ENCODE peak calls at places on chromosomes 2 and 18, in four cellular contexts. One of them, this sample, is unnamed.

GRCh38 chr18:12291690-12292089 is 16.4 kb upstream of the TUBB6 start:
- DNase-seq in ovary: no peak
- DNase-seq in A549: no peak
- DNase-seq in tibial nerve: no peak
- DNase-seq in this sample: no peak

GRCh38 chr2:36058953-36059352 is 296.6 kb upstream of the CRIM1 start:
- DNase-seq in ovary: no peak
- DNase-seq in A549: no peak
- DNase-seq in tibial nerve: no peak
- DNase-seq in this sample: no peak

GRCh38 chr2:199488772-199489400 is 31.1 kb upstream of the SATB2 start:
- DNase-seq in ovary: no peak
- DNase-seq in A549: peak
- DNase-seq in tibial nerve: no peak
- DNase-seq in this sample: peak

GRCh38 chr18:59957957-59958356 is 58.2 kb downstream of the PMAIP1 start:
- DNase-seq in ovary: no peak
- DNase-seq in A549: no peak
- DNase-seq in tibial nerve: no peak
- DNase-seq in this sample: no peak

GRCh38 chr2:224146356-224147160 is 107.5 kb upstream of the SERPINE2 start:
- DNase-seq in ovary: no peak
- DNase-seq in A549: no peak
- DNase-seq in tibial nerve: no peak
- DNase-seq in this sample: no peak

GRCh38 chr2:100733344-100734187 is 86.4 kb upstream of the NPAS2 start:
- DNase-seq in ovary: no peak
- DNase-seq in A549: no peak
- DNase-seq in tibial nerve: no peak
- DNase-seq in this sample: no peak

GRCh38 chr2:121869873-121870272 is 114.4 kb downstream of the TSN start:
- DNase-seq in ovary: no peak
- DNase-seq in A549: no peak
- DNase-seq in tibial nerve: no peak
- DNase-seq in this sample: no peak

GRCh38 chr2:190121971-190122370 is 59.4 kb upstream of the MSTN start:
- DNase-seq in ovary: no peak
- DNase-seq in A549: peak
- DNase-seq in tibial nerve: no peak
- DNase-seq in this sample: peak

GRCh38 chr2:157903626-157904025 is 27.5 kb upstream of the ACVR1 start:
- DNase-seq in ovary: no peak
- DNase-seq in A549: no peak
- DNase-seq in tibial nerve: no peak
- DNase-seq in this sample: no peak

GRCh38 chr18:13225261-13225660 is 6.7 kb downstream of the LDLRAD4 start:
- DNase-seq in ovary: no peak
- DNase-seq in A549: no peak
- DNase-seq in tibial nerve: no peak
- DNase-seq in this sample: no peak

GRCh38 chr2:5391361-5391760 is 300.8 kb upstream of the SOX11 start:
- DNase-seq in ovary: peak
- DNase-seq in A549: no peak
- DNase-seq in tibial nerve: no peak
- DNase-seq in this sample: no peak

GRCh38 chr2:159399716-159400525 is 113.4 kb upstream of the WDSUB1 start:
- DNase-seq in ovary: no peak
- DNase-seq in A549: no peak
- DNase-seq in tibial nerve: no peak
- DNase-seq in this sample: no peak

GRCh38 chr2:100643906-100644501 is 81.2 kb downstream of the PDCL3 start:
- DNase-seq in ovary: no peak
- DNase-seq in A549: no peak
- DNase-seq in tibial nerve: no peak
- DNase-seq in this sample: no peak

GRCh38 chr2:28694364-28694763 is 57.3 kb upstream of the PPP1CB start:
- DNase-seq in ovary: no peak
- DNase-seq in A549: no peak
- DNase-seq in tibial nerve: no peak
- DNase-seq in this sample: no peak

GRCh38 chr2:10407841-10408648 is 40.1 kb downstream of the ODC1 start:
- DNase-seq in ovary: peak
- DNase-seq in A549: peak
- DNase-seq in tibial nerve: peak
- DNase-seq in this sample: peak

GRCh38 chr2:17076535-17076934 is 410.9 kb upstream of the CYRIA start:
- DNase-seq in ovary: no peak
- DNase-seq in A549: no peak
- DNase-seq in tibial nerve: no peak
- DNase-seq in this sample: no peak

GRCh38 chr2:237689569-237690131 is 62.3 kb downstream of the LRRFIP1 start:
- DNase-seq in ovary: no peak
- DNase-seq in A549: no peak
- DNase-seq in tibial nerve: no peak
- DNase-seq in this sample: no peak

GRCh38 chr2:134465706-134466105 is 211.8 kb downstream of the MGAT5 start:
- DNase-seq in ovary: no peak
- DNase-seq in A549: no peak
- DNase-seq in tibial nerve: no peak
- DNase-seq in this sample: no peak

GRCh38 chr2:73232471-73233153 is 427 bp downstream of the PRADC1 start:
- DNase-seq in ovary: no peak
- DNase-seq in A549: peak
- DNase-seq in tibial nerve: peak
- DNase-seq in this sample: no peak

DNA sequence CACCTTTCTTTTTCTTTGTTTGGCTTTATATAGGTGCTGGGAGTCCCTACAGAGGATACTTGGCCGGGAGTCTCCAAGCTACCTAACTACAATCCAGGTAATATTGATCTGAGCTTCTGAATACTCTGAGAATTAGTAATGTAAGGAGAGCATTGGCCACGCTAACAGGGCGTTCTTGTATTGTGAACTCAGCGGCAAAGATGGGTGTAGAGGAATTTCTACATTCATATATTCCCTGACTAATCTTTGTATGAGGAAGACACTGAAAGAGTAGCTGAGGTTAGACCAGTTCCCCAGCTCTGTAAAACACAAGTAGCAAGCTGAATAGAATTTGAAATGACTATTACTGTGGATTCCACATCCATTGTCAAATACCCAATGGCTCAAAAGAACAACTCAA is 48.5 kb downstream of the CDK15 start:
- DNase-seq in ovary: no peak
- DNase-seq in A549: no peak
- DNase-seq in tibial nerve: no peak
- DNase-seq in this sample: no peak
- TF ChIP-seq POLR2A in ovary: no peak
- TF ChIP-seq POLR2A in A549: no peak
- TF ChIP-seq POLR2A in tibial nerve: no peak
- TF ChIP-seq POLR2A in this sample: no peak

GRCh38 chr2:188966079-188966571 is 8.0 kb upstream of the COL3A1 start:
- DNase-seq in ovary: no peak
- DNase-seq in A549: no peak
- DNase-seq in tibial nerve: no peak
- DNase-seq in this sample: no peak
- TF ChIP-seq POLR2A in ovary: no peak
- TF ChIP-seq POLR2A in A549: no peak
- TF ChIP-seq POLR2A in tibial nerve: no peak
- TF ChIP-seq POLR2A in this sample: no peak

GRCh38 chr2:131542438-131543384 is 15.0 kb downstream of the CCDC74A start:
- DNase-seq in ovary: no peak
- DNase-seq in A549: no peak
- DNase-seq in tibial nerve: no peak
- DNase-seq in this sample: no peak

DNA sequence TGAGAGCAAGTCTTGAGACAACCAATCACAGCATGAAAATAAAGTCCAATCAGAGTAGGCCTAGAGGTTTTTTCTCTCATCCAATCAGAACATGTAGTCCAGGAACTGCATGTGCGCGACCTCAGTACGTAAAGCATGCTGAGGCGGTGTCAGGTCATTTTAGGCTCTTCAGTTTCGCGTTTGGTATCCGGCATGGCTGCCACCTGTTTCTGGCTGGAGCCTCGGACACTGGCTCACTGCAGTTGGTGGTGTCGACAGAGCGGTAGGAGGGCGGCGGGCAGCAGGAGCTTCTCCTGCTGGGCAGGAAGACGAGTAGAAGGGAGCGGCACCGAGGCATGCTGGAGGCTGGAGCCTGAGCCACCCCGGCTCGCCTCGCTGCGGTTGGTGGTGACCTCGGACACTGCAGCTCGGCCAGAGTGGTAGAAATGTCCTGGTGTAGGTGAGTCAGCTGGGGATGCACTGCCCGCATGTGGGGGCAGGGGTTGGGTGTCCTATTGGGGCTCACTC is 15.8 kb downstream of the CCDC74A start:
- DNase-seq in ovary: no peak
- DNase-seq in A549: no peak
- DNase-seq in tibial nerve: no peak
- DNase-seq in this sample: no peak
- TF ChIP-seq POLR2A in ovary: no peak
- TF ChIP-seq POLR2A in A549: no peak
- TF ChIP-seq POLR2A in tibial nerve: no peak
- TF ChIP-seq POLR2A in this sample: no peak

GRCh38 chr2:54455584-54456525 is at the start of gene SPTBN1:
- DNase-seq in ovary: peak
- DNase-seq in A549: peak
- DNase-seq in tibial nerve: peak
- DNase-seq in this sample: peak
- TF ChIP-seq POLR2A in ovary: peak
- TF ChIP-seq POLR2A in A549: peak
- TF ChIP-seq POLR2A in tibial nerve: peak
- TF ChIP-seq POLR2A in this sample: no peak

GRCh38 chr18:63785031-63785430 is 9.8 kb downstream of the SERPINB7 start:
- DNase-seq in ovary: no peak
- DNase-seq in A549: no peak
- DNase-seq in tibial nerve: no peak
- DNase-seq in this sample: no peak

GRCh38 chr18:63783394-63783793 is 8.2 kb downstream of the SERPINB7 start:
- DNase-seq in ovary: no peak
- DNase-seq in A549: no peak
- DNase-seq in tibial nerve: no peak
- DNase-seq in this sample: no peak

GRCh38 chr18:63787673-63788072 is 12.5 kb downstream of the SERPINB7 start:
- DNase-seq in ovary: no peak
- DNase-seq in A549: no peak
- DNase-seq in tibial nerve: no peak
- DNase-seq in this sample: no peak

GRCh38 chr18:63789327-63789726 is 14.1 kb downstream of the SERPINB7 start:
- DNase-seq in ovary: no peak
- DNase-seq in A549: no peak
- DNase-seq in tibial nerve: no peak
- DNase-seq in this sample: no peak

DNA sequence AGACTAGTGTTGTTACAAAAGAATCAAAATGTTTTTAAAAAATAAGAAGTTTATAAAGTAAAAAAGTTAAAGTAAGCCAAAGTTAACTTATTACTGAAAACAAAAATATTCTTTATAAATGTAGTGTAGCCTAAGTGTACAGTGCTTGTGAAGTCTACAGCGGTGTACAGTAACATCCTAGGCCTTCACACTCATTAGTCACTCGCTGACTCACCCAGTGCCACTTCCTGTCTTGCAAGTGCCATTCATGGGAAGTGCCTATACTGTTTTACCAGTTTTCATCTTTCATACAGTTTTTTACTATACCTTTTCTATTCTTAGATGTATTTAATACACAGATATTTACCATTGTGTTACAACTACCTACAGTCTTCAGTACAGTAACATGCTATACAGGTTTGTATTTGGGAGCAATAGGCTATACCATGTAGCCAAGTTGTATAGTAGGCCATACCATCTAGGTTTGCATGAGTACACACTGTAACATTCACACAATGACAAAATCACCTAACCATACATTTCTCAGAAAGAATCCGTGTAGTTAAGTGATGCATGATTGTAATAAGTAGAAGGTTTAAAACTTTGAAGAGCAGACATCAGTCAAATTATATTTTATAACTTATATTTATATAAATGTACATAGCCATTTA is 13.4 kb downstream of the SERPINB7 start:
- DNase-seq in ovary: no peak
- DNase-seq in A549: peak
- DNase-seq in tibial nerve: no peak
- DNase-seq in this sample: no peak
- TF ChIP-seq POLR2A in ovary: no peak
- TF ChIP-seq POLR2A in A549: no peak
- TF ChIP-seq POLR2A in tibial nerve: no peak
- TF ChIP-seq POLR2A in this sample: no peak

DNA sequence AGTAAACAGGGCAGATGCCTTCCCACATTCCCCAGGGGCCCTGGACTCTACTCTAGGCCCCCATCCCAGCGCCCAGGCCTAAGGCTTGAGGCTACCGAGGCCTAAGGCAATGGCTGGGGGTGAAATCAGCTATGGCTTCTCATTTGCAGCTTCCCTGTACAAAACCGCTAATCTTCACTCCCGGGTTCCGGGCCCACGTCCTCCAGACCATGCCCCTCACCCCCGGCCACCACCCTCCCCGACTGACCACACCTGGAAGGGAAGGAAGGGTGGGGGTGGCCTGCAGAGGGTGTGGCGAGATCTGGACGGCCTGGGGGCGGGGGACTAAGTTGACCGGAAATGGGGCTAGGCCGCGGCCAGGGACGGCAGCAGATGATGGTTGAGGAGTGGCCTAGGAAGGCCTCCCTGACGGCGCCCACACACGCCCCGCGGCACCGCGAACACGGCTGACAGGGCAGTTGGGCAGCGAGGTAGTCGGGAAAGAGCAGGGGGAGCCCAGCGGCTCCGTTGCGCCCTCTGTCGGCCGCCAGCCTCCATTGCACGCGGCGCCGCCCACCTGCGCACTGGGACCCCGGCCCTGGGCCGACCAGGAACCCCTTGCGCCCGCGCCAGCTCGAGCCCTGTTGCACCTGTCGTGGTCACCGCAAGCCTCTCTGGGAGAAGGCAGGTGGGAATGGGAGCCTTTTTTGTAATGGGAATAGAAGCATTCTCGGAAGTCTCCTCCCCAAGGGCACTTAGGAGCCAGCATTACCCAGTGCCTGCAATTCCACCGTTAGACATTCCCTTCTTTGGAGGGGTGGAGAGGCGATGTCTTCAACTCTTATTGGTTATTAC is 117.1 kb upstream of the STPG4 start:
- DNase-seq in ovary: peak
- DNase-seq in A549: peak
- DNase-seq in tibial nerve: peak
- DNase-seq in this sample: peak
- TF ChIP-seq POLR2A in ovary: no peak
- TF ChIP-seq POLR2A in A549: peak
- TF ChIP-seq POLR2A in tibial nerve: no peak
- TF ChIP-seq POLR2A in this sample: no peak